ENCODE peak calls at places on chromosomes 5 and 9, in five cellular contexts. F is H1, J is HepG2, L is K562, A is GM12878. M is an unnamed sample.

GRCh38 chr9:16213781-16214515 is 656.5 kb downstream of the BNC2 start:
- DNase-seq in J (no peak), L (no peak), F (no peak), A (no peak), M (no peak)

GRCh38 chr5:72179816-72180440 is 72.7 kb downstream of the MAP1B start:
- DNase-seq in F (no peak), L (no peak), J (no peak), A (no peak), M (no peak)

GRCh38 chr5:65086234-65086886 is 317.6 kb downstream of the CWC27 start:
- DNase-seq in A (no peak), L (no peak), F (no peak), J (peak), M (no peak)

GRCh38 chr9:89489548-89490527 is 8.1 kb downstream of the SEMA4D start:
- DNase-seq in A (no peak), F (no peak), J (no peak), L (no peak), M (no peak)

GRCh38 chr9:5112109-5112592 is 73.3 kb downstream of the INSL6 start:
- DNase-seq in L (no peak), J (no peak), F (no peak), A (no peak), M (no peak)

GRCh38 chr5:123496892-123497291 is 15.1 kb upstream of the CSNK1G3 start:
- DNase-seq in L (no peak), A (no peak), F (no peak), J (no peak), M (no peak)

GRCh38 chr5:127865273-127865672 is 162.1 kb downstream of the CCDC192 start:
- DNase-seq in L (no peak), A (no peak), F (no peak), J (no peak), M (no peak)

GRCh38 chr5:127870914-127871313 is 167.7 kb downstream of the CCDC192 start:
- DNase-seq in A (no peak), L (no peak), J (no peak), F (no peak), M (no peak)

GRCh38 chr5:139700711-139701693 is 52.9 kb downstream of the CXXC5 start:
- DNase-seq in J (peak), F (peak), A (no peak), L (peak), M (no peak)

GRCh38 chr5:136506131-136506530 is 140.8 kb upstream of the TRPC7 start:
- DNase-seq in F (no peak), L (no peak), A (no peak), J (no peak), M (no peak)

GRCh38 chr9:136082496-136083361 is 12.4 kb downstream of the NACC2 start:
- DNase-seq in A (no peak), J (no peak), L (no peak), F (no peak), M (no peak)

GRCh38 chr9:38062498-38063362 is 6.3 kb downstream of the SHB start:
- DNase-seq in J (peak), L (peak), A (no peak), F (no peak), M (no peak)

GRCh38 chr5:73378070-73378469 is 70.5 kb downstream of the FOXD1 start:
- DNase-seq in F (no peak), A (no peak), L (no peak), J (no peak), M (no peak)

GRCh38 chr5:1736889-1737711 is 62.5 kb downstream of the MRPL36 start:
- DNase-seq in A (no peak), F (peak), J (no peak), L (no peak), M (no peak)

GRCh38 chr5:121019734-121020133 is 555.6 kb downstream of the PRR16 start:
- DNase-seq in L (no peak), F (no peak), A (no peak), J (no peak), M (no peak)

GRCh38 chr5:163943546-163943945 is 438.1 kb downstream of the MAT2B start:
- DNase-seq in F (no peak), A (no peak), L (no peak), J (no peak), M (no peak)

GRCh38 chr5:78899922-78900362 is 85.2 kb downstream of the ARSB start:
- DNase-seq in F (peak), L (peak), J (peak), A (no peak), M (peak)

GRCh38 chr9:117104972-117105495 is 309.8 kb downstream of the ASTN2 start:
- DNase-seq in A (no peak), L (no peak), F (no peak), J (no peak), M (no peak)

GRCh38 chr5:171635028-171635427 is 150.6 kb upstream of the SMIM23 start:
- DNase-seq in J (no peak), F (no peak), L (no peak), A (no peak), M (no peak)

GRCh38 chr5:129405222-129405621 is 54.9 kb upstream of the ADAMTS19 start:
- DNase-seq in J (no peak), A (no peak), L (no peak), F (no peak), M (no peak)

GRCh38 chr5:127934791-127935256 is 148.7 kb upstream of the SLC12A2 start:
- DNase-seq in L (no peak), A (no peak), F (no peak), J (peak), M (peak)

GRCh38 chr9:111945216-111945615 is 48.6 kb downstream of the UGCG start:
- DNase-seq in L (no peak), F (no peak), J (no peak), A (peak), M (no peak)

GRCh38 chr9:114287001-114287762 is 35.7 kb upstream of the ORM1 start:
- DNase-seq in J (no peak), A (no peak), F (peak), L (no peak), M (no peak)

GRCh38 chr9:131399972-131400371 is 6.1 kb downstream of the PRRC2B start:
- DNase-seq in F (no peak), L (peak), J (no peak), A (no peak), M (no peak)

GRCh38 chr5:1748271-1748670 is 51.4 kb downstream of the MRPL36 start:
- DNase-seq in A (no peak), F (no peak), L (no peak), J (no peak), M (no peak)

GRCh38 chr5:111930407-111930806 is 173.4 kb upstream of the NREP start:
- DNase-seq in F (no peak), A (no peak), L (no peak), J (no peak), M (no peak)

GRCh38 chr5:118553662-118554061 is 434.7 kb downstream of the DTWD2 start:
- DNase-seq in L (no peak), J (no peak), A (no peak), F (no peak), M (no peak)

GRCh38 chr5:142748568-142749249 is 21.5 kb upstream of the ARHGAP26 start:
- DNase-seq in F (peak), J (peak), L (peak), A (no peak), M (no peak)

GRCh38 chr9:81559741-81560140 is 129.6 kb downstream of the TLE1 start:
- DNase-seq in L (no peak), F (no peak), A (no peak), J (peak), M (peak)

GRCh38 chr5:50441479-50441815 is 359 bp upstream of the EMB start:
- DNase-seq in L (no peak), F (no peak), J (no peak), A (no peak), M (no peak)
- TF ChIP-seq ZNF274 in L (no peak), F (no peak), J (no peak), A (no peak), M (no peak)

GRCh38 chr5:168315416-168315990 is 24.1 kb downstream of the WWC1 start:
- DNase-seq in A (no peak), J (no peak), L (no peak), F (no peak), M (no peak)

GRCh38 chr5:168317096-168317520 is 25.7 kb downstream of the WWC1 start:
- DNase-seq in F (no peak), L (no peak), A (no peak), J (no peak), M (no peak)

GRCh38 chr5:168314735-168315411 is 23.4 kb downstream of the WWC1 start:
- DNase-seq in A (no peak), L (no peak), J (peak), F (no peak), M (peak)

GRCh38 chr5:168317521-168318147 is 26.2 kb downstream of the WWC1 start:
- DNase-seq in A (no peak), F (no peak), J (peak), L (peak), M (peak)

DNA sequence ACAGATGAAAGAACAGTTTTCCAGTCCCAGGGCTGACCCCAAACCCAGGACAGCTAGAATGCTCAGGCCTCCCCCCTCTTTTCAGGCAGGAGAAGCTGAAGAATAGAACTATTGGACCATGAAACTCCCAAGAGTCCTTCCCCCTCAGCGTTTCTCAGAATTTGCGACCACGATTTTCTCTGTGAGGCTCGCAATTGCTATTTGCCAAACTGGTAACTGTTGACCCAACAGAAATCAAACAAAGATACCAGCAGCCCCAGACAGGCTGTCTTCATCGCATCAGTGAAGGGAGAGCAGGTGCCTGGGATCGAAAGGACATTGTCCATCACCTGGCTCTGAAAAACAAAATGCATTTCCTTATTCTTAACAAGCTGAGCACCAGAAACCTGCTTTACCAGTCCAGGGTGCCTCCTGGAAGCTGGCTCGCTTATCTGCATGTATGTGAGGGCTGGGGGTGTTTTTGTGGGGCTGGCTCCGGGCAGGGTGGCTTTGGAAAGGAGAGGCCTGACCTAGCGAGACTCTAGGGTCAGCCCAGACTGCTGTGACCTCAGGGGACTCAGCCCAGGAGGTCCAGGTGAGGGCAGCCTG is 24.6 kb downstream of the WWC1 start:
- DNase-seq in A (no peak), L (no peak), F (no peak), J (peak), M (no peak)
- TF ChIP-seq POLR2A in A (no peak), L (no peak), F (no peak), J (no peak), M (no peak)

DNA sequence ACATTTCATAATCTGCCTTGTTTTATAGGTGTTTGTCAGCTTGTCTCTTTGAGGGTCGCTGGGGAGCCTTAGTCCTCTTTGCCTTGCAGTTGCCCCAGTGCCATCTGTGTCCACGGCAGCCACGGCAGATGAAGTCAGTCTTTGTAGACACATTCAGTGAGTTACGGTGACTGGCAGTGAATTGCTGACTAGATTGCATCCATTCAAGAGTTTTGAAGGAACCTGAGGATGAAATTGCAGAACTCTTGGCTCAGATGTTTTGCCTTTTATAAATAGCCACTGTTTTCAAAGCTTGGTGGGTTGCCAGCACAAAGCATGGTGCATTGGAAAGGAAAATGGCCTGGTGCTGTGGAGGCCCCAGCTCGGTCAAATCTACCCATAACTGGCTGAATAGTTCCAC is 125.6 kb downstream of the TRIO start:
- DNase-seq in F (no peak), A (no peak), J (no peak), L (no peak), M (no peak)
- TF ChIP-seq ZNF274 in F (no peak), A (no peak), J (no peak), L (no peak), M (no peak)

GRCh38 chr5:3535414-3536211 is 60.0 kb upstream of the IRX1 start:
- DNase-seq in L (peak), J (no peak), F (no peak), A (no peak), M (no peak)

GRCh38 chr5:3542158-3542557 is 53.5 kb upstream of the IRX1 start:
- DNase-seq in J (no peak), L (no peak), A (no peak), F (no peak), M (no peak)

GRCh38 chr5:3538886-3539285 is 56.7 kb upstream of the IRX1 start:
- DNase-seq in F (no peak), J (no peak), L (no peak), A (no peak), M (no peak)

GRCh38 chr5:3534997-3535396 is 60.6 kb upstream of the IRX1 start:
- DNase-seq in J (no peak), A (no peak), F (no peak), L (no peak), M (no peak)

DNA sequence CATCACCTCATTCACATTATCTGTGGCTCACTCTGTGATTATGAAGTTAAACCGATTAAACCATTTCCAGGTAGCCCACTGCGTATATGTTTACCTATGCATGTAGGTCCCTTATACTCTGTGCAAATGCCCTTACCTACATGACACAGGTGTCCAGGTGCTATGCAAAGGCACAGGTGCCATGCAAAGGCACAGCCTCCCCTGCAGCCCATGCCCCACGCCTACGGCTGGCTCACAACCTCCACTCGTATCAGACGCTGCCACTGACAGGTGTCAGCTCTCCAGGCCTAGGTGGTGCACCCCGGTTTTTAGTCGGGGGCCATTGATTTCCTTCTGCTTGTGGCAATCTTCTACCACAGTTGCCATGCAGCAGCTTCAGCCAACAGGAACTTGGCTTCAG is 57.7 kb upstream of the IRX1 start:
- DNase-seq in J (no peak), F (no peak), L (no peak), A (no peak), M (no peak)
- TF ChIP-seq POLR2A in J (no peak), F (no peak), L (no peak), A (no peak), M (no peak)